ENCODE peak calls at places on chromosome 12, in six cellular contexts. Q is mammary epithelial cell, S is lower lobe of right lung, M is right lobe of liver, E is heart left ventricle, Y is endothelial cell of umbilical vein. W is an unnamed sample.

GRCh38 chr12:52729147-52729546 is 25.8 kb upstream of the KRT77 start:
- DNase-seq in Q (no peak), S (no peak), M (no peak), E (no peak), Y (no peak), W (no peak)

GRCh38 chr12:75542942-75543341 is 31.5 kb upstream of the KRR1 start:
- DNase-seq in Q (no peak), S (no peak), M (no peak), E (no peak), Y (no peak), W (peak; percentile 29)

GRCh38 chr12:75161495-75161894 is 48.1 kb downstream of the KCNC2 start:
- DNase-seq in Q (no peak), S (no peak), M (no peak), E (no peak), Y (no peak), W (no peak)

GRCh38 chr12:45244561-45245348 is 28.9 kb downstream of the ANO6 start:
- DNase-seq in Q (no peak), S (no peak), M (no peak), E (no peak), Y (no peak), W (peak; percentile 27)

GRCh38 chr12:114672817-114673168 is 11.2 kb downstream of the TBX3 start:
- DNase-seq in Q (no peak), S (no peak), M (no peak), E (no peak), Y (no peak), W (no peak)

GRCh38 chr12:27844427-27845090 is 64.5 kb upstream of the MANSC4 start:
- DNase-seq in Q (peak; percentile 59), S (no peak), M (no peak), E (no peak), Y (no peak), W (peak; percentile 33)

GRCh38 chr12:132437252-132438138 is 52.5 kb upstream of the FBRSL1 start:
- DNase-seq in Q (no peak), S (no peak), M (no peak), E (no peak), Y (no peak), W (no peak)

GRCh38 chr12:9052610-9053009 is 63.1 kb downstream of the A2M start:
- DNase-seq in Q (no peak), S (no peak), M (no peak), E (no peak), Y (no peak), W (no peak)

GRCh38 chr12:66491812-66492361 is 187.0 kb downstream of the GRIP1 start:
- DNase-seq in Q (no peak), S (no peak), M (no peak), E (no peak), Y (no peak), W (no peak)

GRCh38 chr12:84862190-84862589 is 50.4 kb downstream of the SLC6A15 start:
- DNase-seq in Q (no peak), S (no peak), M (no peak), E (no peak), Y (no peak), W (no peak)

DNA sequence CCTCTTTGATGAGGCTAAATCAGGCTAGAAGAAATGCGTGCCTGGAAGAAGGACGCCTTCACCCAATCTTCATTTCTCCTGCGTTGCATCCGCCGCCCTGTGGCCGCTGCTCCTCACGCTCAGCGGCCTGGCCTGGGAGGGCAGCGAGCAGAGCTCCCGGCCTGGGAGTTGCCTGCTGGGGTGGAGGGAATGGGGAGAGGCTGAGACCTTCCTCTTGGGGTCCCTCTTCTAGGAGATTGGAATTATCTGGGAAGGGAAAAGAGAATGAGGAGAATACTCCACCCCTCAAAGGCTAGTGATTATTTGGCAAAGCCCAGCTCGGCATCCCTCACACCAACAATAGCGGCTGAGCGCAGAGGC is 2.4 kb upstream of the HOXC12 start:
- DNase-seq in Q (no peak), S (no peak), M (no peak), E (no peak), Y (no peak), W (no peak)
- TF ChIP-seq CTCF in Q (no peak), S (no peak), M (no peak), E (no peak), Y (no peak), W (no peak)

GRCh38 chr12:63150255-63151060 is 543 bp downstream of the AVPR1A start:
- DNase-seq in Q (no peak), S (peak; percentile 41), M (peak; percentile 59), E (peak; percentile 21), Y (no peak), W (no peak)
- H3K4me3 ChIP-seq in Q (no peak overlapping the region), S (peak overlapping the region; percentile 48), M (peak overlapping the region; percentile 52), E (peak overlapping the region; percentile 56), Y (no peak overlapping the region), W (no peak overlapping the region)

DNA sequence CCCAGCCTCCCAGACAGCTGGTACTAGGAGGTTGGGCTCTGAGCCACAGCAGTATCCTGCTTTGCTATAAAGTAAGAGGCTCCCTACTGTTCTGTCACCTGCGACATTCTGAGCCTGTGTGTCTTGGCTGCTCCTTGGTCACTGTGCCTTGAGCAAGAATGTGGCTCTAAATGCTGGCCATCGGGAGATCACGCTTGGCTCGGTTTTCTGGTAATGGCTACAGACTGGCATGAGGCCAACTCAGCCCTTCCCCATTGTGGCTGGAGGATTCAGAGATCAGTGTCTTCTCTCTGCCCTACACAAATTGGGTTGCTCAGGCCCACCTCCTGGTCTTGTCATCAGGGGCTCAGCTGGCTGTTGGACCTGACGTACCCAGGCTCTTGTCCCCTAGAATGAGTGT is 94.5 kb downstream of the PLXNC1 start:
- DNase-seq in Q (no peak), S (no peak), M (peak; percentile 25), E (no peak), Y (no peak), W (no peak)
- H3K27me3 ChIP-seq in Q (peaks cover 2% of the 10 kb centered on the region), S (no peaks in the 10 kb centered on the region), M (no peaks in the 10 kb centered on the region), E (no peaks in the 10 kb centered on the region), Y (peaks cover 5% of the 10 kb centered on the region), W (peaks cover 3% of the 10 kb centered on the region)

GRCh38 chr12:10268037-10268436 is 39.6 kb upstream of the KLRD1 start:
- DNase-seq in Q (no peak), S (no peak), M (no peak), E (no peak), Y (no peak), W (no peak)

GRCh38 chr12:10278104-10278503 is 29.6 kb upstream of the KLRD1 start:
- DNase-seq in Q (no peak), S (no peak), M (no peak), E (no peak), Y (no peak), W (no peak)

GRCh38 chr12:10276774-10277173 is 30.9 kb upstream of the KLRD1 start:
- DNase-seq in Q (no peak), S (no peak), M (no peak), E (no peak), Y (no peak), W (no peak)

DNA sequence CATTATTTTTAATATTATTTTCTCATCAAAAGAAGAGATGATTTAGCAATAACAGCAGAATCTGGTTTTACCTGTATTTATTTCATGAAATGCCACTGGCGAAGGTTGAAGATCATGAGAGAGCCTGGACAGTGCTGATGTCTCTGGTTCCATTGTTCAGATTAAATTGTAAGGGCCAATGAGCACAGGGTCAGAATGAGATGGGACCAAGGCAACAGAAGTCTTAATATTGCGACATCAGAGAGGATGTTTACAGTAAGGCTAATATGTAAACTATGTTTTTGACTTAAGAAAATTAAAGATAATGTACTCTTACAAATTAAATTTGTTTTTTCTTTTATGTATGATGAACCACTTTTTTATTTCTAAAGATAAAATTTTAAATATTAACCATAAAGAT is 35.2 kb upstream of the KLRD1 start:
- DNase-seq in Q (no peak), S (no peak), M (no peak), E (no peak), Y (no peak), W (no peak)
- TF ChIP-seq CTCF in Q (no peak), S (no peak), M (no peak), E (no peak), Y (no peak), W (no peak)

DNA sequence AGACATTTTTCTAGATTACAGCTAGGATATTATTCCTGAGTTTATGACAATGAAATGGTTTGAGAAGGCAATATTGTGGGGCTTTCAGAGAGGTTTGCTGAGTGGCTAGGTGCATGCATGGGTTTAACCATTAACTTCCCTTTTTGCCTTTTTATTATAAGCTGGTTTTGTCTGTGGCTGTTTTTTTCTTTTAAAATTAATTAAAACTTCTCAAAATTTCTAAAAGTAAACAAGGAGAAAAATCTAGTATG is 104.0 kb upstream of the BCAT1 start:
- DNase-seq in Q (no peak), S (no peak), M (no peak), E (no peak), Y (no peak), W (no peak)
- H3K4me3 ChIP-seq in Q (no peak overlapping the region), S (peak overlapping the region; percentile 52), M (peak overlapping the region; percentile 44), E (peak overlapping the region; percentile 53), Y (no peak overlapping the region), W (peak overlapping the region; percentile 44)

GRCh38 chr12:111035578-111036301 is 115.4 kb upstream of the MYL2 start:
- DNase-seq in Q (no peak), S (no peak), M (no peak), E (no peak), Y (no peak), W (no peak)

GRCh38 chr12:111040690-111041089 is 120.3 kb upstream of the MYL2 start:
- DNase-seq in Q (no peak), S (no peak), M (no peak), E (no peak), Y (no peak), W (no peak)

GRCh38 chr12:111038941-111039340 is 118.6 kb upstream of the MYL2 start:
- DNase-seq in Q (no peak), S (no peak), M (no peak), E (no peak), Y (no peak), W (no peak)

GRCh38 chr12:111037047-111037446 is 116.7 kb upstream of the MYL2 start:
- DNase-seq in Q (no peak), S (no peak), M (no peak), E (no peak), Y (no peak), W (no peak)

DNA sequence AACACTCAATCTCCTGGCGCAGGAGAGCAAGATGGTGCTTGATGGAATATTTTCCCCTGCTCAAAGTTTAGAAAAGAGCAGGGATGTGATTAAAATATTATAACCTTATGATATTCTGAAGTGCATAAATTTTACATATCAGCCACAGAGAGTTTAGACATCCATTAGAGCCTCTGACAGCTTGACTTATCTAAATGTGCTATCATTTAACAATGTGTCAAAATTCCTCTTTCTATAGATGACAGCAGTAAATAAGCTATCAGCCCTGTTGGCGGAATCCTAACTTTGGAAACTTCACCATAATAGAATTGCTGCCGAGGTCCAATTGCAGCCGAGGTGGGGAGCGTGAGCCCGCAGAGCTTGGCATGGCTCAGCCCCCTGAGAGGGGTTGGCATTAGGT is 117.7 kb upstream of the MYL2 start:
- DNase-seq in Q (no peak), S (no peak), M (no peak), E (no peak), Y (no peak), W (no peak)
- H3K27me3 ChIP-seq in Q (peaks cover 32% of the 10 kb centered on the region), S (peaks cover 73% of the 10 kb centered on the region), M (no peaks in the 10 kb centered on the region), E (peaks cover 55% of the 10 kb centered on the region), Y (peaks cover 39% of the 10 kb centered on the region), W (no peaks in the 10 kb centered on the region)